ENCODE peak calls at places on chromosomes 5 and 9, in eight cellular contexts. One of them, this sample, is unnamed.

GRCh38 chr5:173826179-173826920 is 61.8 kb upstream of the CPEB4 start:
- DNase-seq in hypothalamus: no peak
- DNase-seq in NCI-H1694: no peak
- DNase-seq in K562: no peak
- DNase-seq in neural crest cell: no peak
- DNase-seq in tibial artery: no peak
- DNase-seq in anterior cingulate cortex: no peak
- DNase-seq in NCI-H2029: no peak
- DNase-seq in this sample: no peak

GRCh38 chr5:159316519-159317383 is 13.5 kb downstream of the IL12B start:
- DNase-seq in hypothalamus: no peak
- DNase-seq in tibial artery: peak
- DNase-seq in neural crest cell: peak
- DNase-seq in NCI-H1694: peak
- DNase-seq in K562: peak
- DNase-seq in anterior cingulate cortex: no peak
- DNase-seq in NCI-H2029: no peak
- DNase-seq in this sample: no peak

GRCh38 chr9:126293522-126293889 is 33.1 kb upstream of the MVB12B start:
- DNase-seq in anterior cingulate cortex: no peak
- DNase-seq in NCI-H2029: no peak
- DNase-seq in NCI-H1694: no peak
- DNase-seq in hypothalamus: no peak
- DNase-seq in tibial artery: no peak
- DNase-seq in neural crest cell: no peak
- DNase-seq in K562: peak
- DNase-seq in this sample: no peak

GRCh38 chr5:125263346-125263745 is 516.9 kb upstream of the ZNF608 start:
- DNase-seq in neural crest cell: no peak
- DNase-seq in NCI-H2029: no peak
- DNase-seq in NCI-H1694: no peak
- DNase-seq in anterior cingulate cortex: no peak
- DNase-seq in tibial artery: no peak
- DNase-seq in K562: no peak
- DNase-seq in hypothalamus: no peak
- DNase-seq in this sample: no peak

GRCh38 chr5:154522284-154522683 is 44.3 kb upstream of the HAND1 start:
- DNase-seq in anterior cingulate cortex: no peak
- DNase-seq in NCI-H1694: no peak
- DNase-seq in tibial artery: no peak
- DNase-seq in K562: no peak
- DNase-seq in NCI-H2029: no peak
- DNase-seq in neural crest cell: no peak
- DNase-seq in hypothalamus: no peak
- DNase-seq in this sample: no peak

GRCh38 chr9:126144617-126145456 is 181.8 kb upstream of the MVB12B start:
- DNase-seq in anterior cingulate cortex: no peak
- DNase-seq in NCI-H1694: no peak
- DNase-seq in hypothalamus: no peak
- DNase-seq in NCI-H2029: no peak
- DNase-seq in neural crest cell: no peak
- DNase-seq in tibial artery: no peak
- DNase-seq in K562: no peak
- DNase-seq in this sample: peak

GRCh38 chr5:95284512-95285405 is at the start of gene MCTP1:
- DNase-seq in anterior cingulate cortex: peak
- DNase-seq in neural crest cell: peak
- DNase-seq in tibial artery: no peak
- DNase-seq in NCI-H1694: no peak
- DNase-seq in NCI-H2029: peak
- DNase-seq in K562: no peak
- DNase-seq in hypothalamus: no peak
- DNase-seq in this sample: no peak

GRCh38 chr5:150320048-150320555 is 17.4 kb upstream of the ARSI start:
- DNase-seq in neural crest cell: no peak
- DNase-seq in NCI-H1694: no peak
- DNase-seq in hypothalamus: peak
- DNase-seq in K562: no peak
- DNase-seq in tibial artery: peak
- DNase-seq in anterior cingulate cortex: no peak
- DNase-seq in NCI-H2029: peak
- DNase-seq in this sample: peak

GRCh38 chr9:78967557-78968212 is 604.1 kb upstream of the TLE4 start:
- DNase-seq in tibial artery: no peak
- DNase-seq in anterior cingulate cortex: no peak
- DNase-seq in K562: no peak
- DNase-seq in NCI-H1694: no peak
- DNase-seq in hypothalamus: no peak
- DNase-seq in neural crest cell: no peak
- DNase-seq in NCI-H2029: no peak
- DNase-seq in this sample: no peak

GRCh38 chr5:87411586-87412416 is 929 bp downstream of the CCNH start:
- DNase-seq in anterior cingulate cortex: no peak
- DNase-seq in tibial artery: peak
- DNase-seq in K562: peak
- DNase-seq in NCI-H2029: no peak
- DNase-seq in hypothalamus: peak
- DNase-seq in neural crest cell: peak
- DNase-seq in NCI-H1694: no peak
- DNase-seq in this sample: no peak

GRCh38 chr9:37969558-37970300 is 65.8 kb upstream of the SLC25A51 start:
- DNase-seq in NCI-H1694: no peak
- DNase-seq in K562: no peak
- DNase-seq in tibial artery: no peak
- DNase-seq in NCI-H2029: no peak
- DNase-seq in hypothalamus: no peak
- DNase-seq in anterior cingulate cortex: no peak
- DNase-seq in neural crest cell: no peak
- DNase-seq in this sample: peak

GRCh38 chr5:131264453-131265200 is 774 bp downstream of the CDC42SE2 start:
- DNase-seq in neural crest cell: peak
- DNase-seq in tibial artery: no peak
- DNase-seq in NCI-H1694: no peak
- DNase-seq in NCI-H2029: peak
- DNase-seq in anterior cingulate cortex: peak
- DNase-seq in hypothalamus: no peak
- DNase-seq in K562: peak
- DNase-seq in this sample: peak

GRCh38 chr5:38422622-38423021 is 133.8 kb downstream of the LIFR start:
- DNase-seq in NCI-H2029: no peak
- DNase-seq in tibial artery: no peak
- DNase-seq in anterior cingulate cortex: no peak
- DNase-seq in K562: no peak
- DNase-seq in NCI-H1694: no peak
- DNase-seq in neural crest cell: no peak
- DNase-seq in hypothalamus: no peak
- DNase-seq in this sample: no peak

GRCh38 chr5:150457562-150458240 is 8.2 kb upstream of the RPS14 start:
- DNase-seq in tibial artery: no peak
- DNase-seq in NCI-H2029: no peak
- DNase-seq in neural crest cell: no peak
- DNase-seq in hypothalamus: no peak
- DNase-seq in anterior cingulate cortex: no peak
- DNase-seq in NCI-H1694: no peak
- DNase-seq in K562: no peak
- DNase-seq in this sample: no peak

GRCh38 chr5:108619815-108620214 is 127.9 kb upstream of the FER start:
- DNase-seq in anterior cingulate cortex: no peak
- DNase-seq in tibial artery: no peak
- DNase-seq in hypothalamus: no peak
- DNase-seq in neural crest cell: no peak
- DNase-seq in NCI-H1694: no peak
- DNase-seq in K562: no peak
- DNase-seq in NCI-H2029: no peak
- DNase-seq in this sample: no peak

GRCh38 chr9:132485454-132485853 is 75.4 kb downstream of the CFAP77 start:
- DNase-seq in neural crest cell: no peak
- DNase-seq in anterior cingulate cortex: no peak
- DNase-seq in NCI-H2029: peak
- DNase-seq in hypothalamus: no peak
- DNase-seq in tibial artery: no peak
- DNase-seq in NCI-H1694: no peak
- DNase-seq in K562: no peak
- DNase-seq in this sample: peak

GRCh38 chr9:86667307-86667706 is 280.0 kb downstream of the GAS1 start:
- DNase-seq in NCI-H2029: no peak
- DNase-seq in NCI-H1694: no peak
- DNase-seq in hypothalamus: no peak
- DNase-seq in tibial artery: no peak
- DNase-seq in anterior cingulate cortex: no peak
- DNase-seq in neural crest cell: no peak
- DNase-seq in K562: no peak
- DNase-seq in this sample: no peak

GRCh38 chr9:124353166-124353768 is 62.0 kb downstream of the PSMB7 start:
- DNase-seq in NCI-H2029: no peak
- DNase-seq in neural crest cell: no peak
- DNase-seq in NCI-H1694: no peak
- DNase-seq in tibial artery: no peak
- DNase-seq in K562: no peak
- DNase-seq in anterior cingulate cortex: no peak
- DNase-seq in hypothalamus: no peak
- DNase-seq in this sample: peak

GRCh38 chr9:4840018-4840417 is 47.3 kb downstream of the RCL1 start:
- DNase-seq in K562: no peak
- DNase-seq in hypothalamus: no peak
- DNase-seq in anterior cingulate cortex: no peak
- DNase-seq in tibial artery: no peak
- DNase-seq in NCI-H2029: no peak
- DNase-seq in NCI-H1694: no peak
- DNase-seq in neural crest cell: no peak
- DNase-seq in this sample: no peak

GRCh38 chr5:60540855-60541805 is 158.8 kb downstream of the DEPDC1B start:
- DNase-seq in anterior cingulate cortex: no peak
- DNase-seq in NCI-H2029: no peak
- DNase-seq in neural crest cell: no peak
- DNase-seq in NCI-H1694: no peak
- DNase-seq in hypothalamus: no peak
- DNase-seq in tibial artery: no peak
- DNase-seq in K562: no peak
- DNase-seq in this sample: no peak

GRCh38 chr5:150153957-150154617 is 1.6 kb downstream of the PDGFRB start:
- DNase-seq in tibial artery: peak
- DNase-seq in NCI-H1694: no peak
- DNase-seq in K562: no peak
- DNase-seq in neural crest cell: no peak
- DNase-seq in anterior cingulate cortex: no peak
- DNase-seq in NCI-H2029: no peak
- DNase-seq in hypothalamus: no peak
- DNase-seq in this sample: no peak

GRCh38 chr9:34550016-34550680 is 27.4 kb upstream of the ENHO start:
- DNase-seq in neural crest cell: no peak
- DNase-seq in NCI-H2029: no peak
- DNase-seq in hypothalamus: no peak
- DNase-seq in NCI-H1694: no peak
- DNase-seq in tibial artery: no peak
- DNase-seq in anterior cingulate cortex: no peak
- DNase-seq in K562: peak
- DNase-seq in this sample: peak

GRCh38 chr5:177378884-177379883 is 5.0 kb upstream of the SLC34A1 start:
- DNase-seq in NCI-H1694: no peak
- DNase-seq in neural crest cell: no peak
- DNase-seq in tibial artery: no peak
- DNase-seq in NCI-H2029: no peak
- DNase-seq in hypothalamus: no peak
- DNase-seq in K562: peak
- DNase-seq in anterior cingulate cortex: no peak
- DNase-seq in this sample: no peak

GRCh38 chr5:2685651-2686050 is 65.8 kb downstream of the IRX2 start:
- DNase-seq in K562: no peak
- DNase-seq in NCI-H1694: no peak
- DNase-seq in hypothalamus: no peak
- DNase-seq in neural crest cell: no peak
- DNase-seq in tibial artery: no peak
- DNase-seq in anterior cingulate cortex: no peak
- DNase-seq in NCI-H2029: peak
- DNase-seq in this sample: no peak